ENCODE peak calls at places on chromosomes 1 and 21, in seven cellular contexts. One of them, this sample, is unnamed.

GRCh38 chr1:39692152-39693064 is 1.2 kb upstream of the HPCAL4 start:
- DNase-seq in IMR-90: no peak
- DNase-seq in H9: peak
- DNase-seq in mesendoderm: peak
- DNase-seq in trophoblast cell: no peak
- DNase-seq in mesenchymal stem cell: no peak
- DNase-seq in H1: no peak
- DNase-seq in this sample: no peak

GRCh38 chr1:7470904-7471638 is 300.0 kb upstream of the VAMP3 start:
- DNase-seq in IMR-90: peak
- DNase-seq in H9: no peak
- DNase-seq in mesendoderm: no peak
- DNase-seq in trophoblast cell: peak
- DNase-seq in mesenchymal stem cell: peak
- DNase-seq in H1: no peak
- DNase-seq in this sample: no peak

GRCh38 chr21:41490330-41490729 is 17.6 kb downstream of the TMPRSS2 start:
- DNase-seq in IMR-90: no peak
- DNase-seq in H9: no peak
- DNase-seq in mesendoderm: no peak
- DNase-seq in trophoblast cell: no peak
- DNase-seq in mesenchymal stem cell: no peak
- DNase-seq in H1: no peak
- DNase-seq in this sample: no peak

GRCh38 chr1:237000191-237000590 is 4.0 kb downstream of the MT1HL1 start:
- DNase-seq in IMR-90: no peak
- DNase-seq in H9: no peak
- DNase-seq in mesendoderm: no peak
- DNase-seq in trophoblast cell: no peak
- DNase-seq in mesenchymal stem cell: no peak
- DNase-seq in H1: no peak
- DNase-seq in this sample: no peak

GRCh38 chr1:157193702-157194391 is 55.7 kb upstream of the ETV3 start:
- DNase-seq in IMR-90: peak
- DNase-seq in H9: peak
- DNase-seq in mesendoderm: peak
- DNase-seq in trophoblast cell: peak
- DNase-seq in mesenchymal stem cell: peak
- DNase-seq in H1: peak
- DNase-seq in this sample: peak

GRCh38 chr1:221381858-221382623 is 359.8 kb downstream of the DUSP10 start:
- DNase-seq in IMR-90: peak
- DNase-seq in H9: no peak
- DNase-seq in mesendoderm: peak
- DNase-seq in trophoblast cell: no peak
- DNase-seq in mesenchymal stem cell: no peak
- DNase-seq in H1: no peak
- DNase-seq in this sample: no peak

GRCh38 chr1:164017239-164017638 is 541.7 kb upstream of the PBX1 start:
- DNase-seq in IMR-90: no peak
- DNase-seq in H9: no peak
- DNase-seq in mesendoderm: no peak
- DNase-seq in trophoblast cell: no peak
- DNase-seq in mesenchymal stem cell: no peak
- DNase-seq in H1: no peak
- DNase-seq in this sample: no peak

GRCh38 chr1:225998560-225999226 is 450 bp downstream of the SDE2 start:
- DNase-seq in IMR-90: peak
- DNase-seq in H9: no peak
- DNase-seq in mesendoderm: no peak
- DNase-seq in trophoblast cell: no peak
- DNase-seq in mesenchymal stem cell: peak
- DNase-seq in H1: no peak
- DNase-seq in this sample: no peak

GRCh38 chr1:186139706-186140105 is 235.3 kb downstream of the TPR start:
- DNase-seq in IMR-90: peak
- DNase-seq in H9: no peak
- DNase-seq in mesendoderm: no peak
- DNase-seq in trophoblast cell: no peak
- DNase-seq in mesenchymal stem cell: no peak
- DNase-seq in H1: no peak
- DNase-seq in this sample: no peak

GRCh38 chr1:31531177-31532000 is 44.9 kb upstream of the TINAGL1 start:
- DNase-seq in IMR-90: peak
- DNase-seq in H9: no peak
- DNase-seq in mesendoderm: peak
- DNase-seq in trophoblast cell: peak
- DNase-seq in mesenchymal stem cell: peak
- DNase-seq in H1: no peak
- DNase-seq in this sample: no peak

GRCh38 chr1:241641748-241642592 is 1.8 kb upstream of the CHML start:
- DNase-seq in IMR-90: peak
- DNase-seq in H9: no peak
- DNase-seq in mesendoderm: no peak
- DNase-seq in trophoblast cell: no peak
- DNase-seq in mesenchymal stem cell: peak
- DNase-seq in H1: no peak
- DNase-seq in this sample: no peak

GRCh38 chr1:193181526-193181925 is 4.9 kb downstream of the B3GALT2 start:
- DNase-seq in IMR-90: no peak
- DNase-seq in H9: no peak
- DNase-seq in mesendoderm: no peak
- DNase-seq in trophoblast cell: no peak
- DNase-seq in mesenchymal stem cell: no peak
- DNase-seq in H1: no peak
- DNase-seq in this sample: no peak

GRCh38 chr1:15799928-15800835 is 7.3 kb downstream of the UQCRHL start:
- DNase-seq in IMR-90: peak
- DNase-seq in H9: peak
- DNase-seq in mesendoderm: peak
- DNase-seq in trophoblast cell: peak
- DNase-seq in mesenchymal stem cell: peak
- DNase-seq in H1: peak
- DNase-seq in this sample: no peak

GRCh38 chr1:41239988-41240610 is 2.0 kb downstream of the SCMH1 start:
- DNase-seq in IMR-90: peak
- DNase-seq in H9: no peak
- DNase-seq in mesendoderm: peak
- DNase-seq in trophoblast cell: peak
- DNase-seq in mesenchymal stem cell: peak
- DNase-seq in H1: no peak
- DNase-seq in this sample: no peak

GRCh38 chr1:197252981-197253380 is 15.1 kb upstream of the CRB1 start:
- DNase-seq in IMR-90: no peak
- DNase-seq in H9: no peak
- DNase-seq in mesendoderm: peak
- DNase-seq in trophoblast cell: peak
- DNase-seq in mesenchymal stem cell: no peak
- DNase-seq in H1: no peak
- DNase-seq in this sample: no peak

GRCh38 chr1:33338495-33339211 is 17.8 kb upstream of the A3GALT2 start:
- DNase-seq in IMR-90: peak
- DNase-seq in H9: no peak
- DNase-seq in mesendoderm: peak
- DNase-seq in trophoblast cell: peak
- DNase-seq in mesenchymal stem cell: peak
- DNase-seq in H1: no peak
- DNase-seq in this sample: no peak

GRCh38 chr1:98949166-98949565 is 55.5 kb downstream of the PLPPR5 start:
- DNase-seq in IMR-90: no peak
- DNase-seq in H9: no peak
- DNase-seq in mesendoderm: no peak
- DNase-seq in trophoblast cell: no peak
- DNase-seq in mesenchymal stem cell: no peak
- DNase-seq in H1: no peak
- DNase-seq in this sample: no peak

GRCh38 chr1:224774378-224774777 is 155.1 kb upstream of the DNAH14 start:
- DNase-seq in IMR-90: no peak
- DNase-seq in H9: peak
- DNase-seq in mesendoderm: peak
- DNase-seq in trophoblast cell: no peak
- DNase-seq in mesenchymal stem cell: no peak
- DNase-seq in H1: no peak
- DNase-seq in this sample: no peak

GRCh38 chr1:3871451-3871805 is 14.2 kb downstream of the DFFB start:
- DNase-seq in IMR-90: no peak
- DNase-seq in H9: no peak
- DNase-seq in mesendoderm: no peak
- DNase-seq in trophoblast cell: peak
- DNase-seq in mesenchymal stem cell: no peak
- DNase-seq in H1: no peak
- DNase-seq in this sample: no peak

GRCh38 chr1:201169971-201170532 is 15.8 kb upstream of the TMEM9 start:
- DNase-seq in IMR-90: no peak
- DNase-seq in H9: no peak
- DNase-seq in mesendoderm: no peak
- DNase-seq in trophoblast cell: no peak
- DNase-seq in mesenchymal stem cell: peak
- DNase-seq in H1: no peak
- DNase-seq in this sample: no peak

GRCh38 chr1:248823517-248824001 is 2.2 kb downstream of the SH3BP5L start:
- DNase-seq in IMR-90: peak
- DNase-seq in H9: no peak
- DNase-seq in mesendoderm: peak
- DNase-seq in trophoblast cell: no peak
- DNase-seq in mesenchymal stem cell: no peak
- DNase-seq in H1: no peak
- DNase-seq in this sample: no peak

GRCh38 chr1:43365678-43366077 is 2.1 kb downstream of the ELOVL1 start:
- DNase-seq in IMR-90: no peak
- DNase-seq in H9: no peak
- DNase-seq in mesendoderm: no peak
- DNase-seq in trophoblast cell: no peak
- DNase-seq in mesenchymal stem cell: no peak
- DNase-seq in H1: no peak
- DNase-seq in this sample: no peak
- H3K18ac ChIP-seq in IMR-90: no peak
- H3K18ac ChIP-seq in H9: no peak
- H3K18ac ChIP-seq in mesendoderm: no peak
- H3K18ac ChIP-seq in trophoblast cell: peak
- H3K18ac ChIP-seq in mesenchymal stem cell: no peak
- H3K18ac ChIP-seq in H1: no peak
- H3K18ac ChIP-seq in this sample: peak

GRCh38 chr1:116130376-116130775 is 19.2 kb downstream of the MAB21L3 start:
- DNase-seq in IMR-90: no peak
- DNase-seq in H9: no peak
- DNase-seq in mesendoderm: no peak
- DNase-seq in trophoblast cell: no peak
- DNase-seq in mesenchymal stem cell: no peak
- DNase-seq in H1: no peak
- DNase-seq in this sample: no peak
- H2AK5ac ChIP-seq in IMR-90: no peak
- H2AK5ac ChIP-seq in H9: no peak
- H2AK5ac ChIP-seq in mesendoderm: no peak
- H2AK5ac ChIP-seq in trophoblast cell: no peak
- H2AK5ac ChIP-seq in mesenchymal stem cell: no peak
- H2AK5ac ChIP-seq in H1: no peak
- H2AK5ac ChIP-seq in this sample: no peak

GRCh38 chr1:54980528-54981241 is at the start of gene TMEM61:
- DNase-seq in IMR-90: no peak
- DNase-seq in H9: peak
- DNase-seq in mesendoderm: no peak
- DNase-seq in trophoblast cell: no peak
- DNase-seq in mesenchymal stem cell: no peak
- DNase-seq in H1: no peak
- DNase-seq in this sample: no peak

GRCh38 chr1:54978528-54979326 is 1.7 kb upstream of the TMEM61 start:
- DNase-seq in IMR-90: no peak
- DNase-seq in H9: no peak
- DNase-seq in mesendoderm: no peak
- DNase-seq in trophoblast cell: no peak
- DNase-seq in mesenchymal stem cell: no peak
- DNase-seq in H1: no peak
- DNase-seq in this sample: no peak

GRCh38 chr1:54981466-54981865 is 1.0 kb downstream of the TMEM61 start:
- DNase-seq in IMR-90: no peak
- DNase-seq in H9: no peak
- DNase-seq in mesendoderm: no peak
- DNase-seq in trophoblast cell: no peak
- DNase-seq in mesenchymal stem cell: no peak
- DNase-seq in H1: no peak
- DNase-seq in this sample: no peak

GRCh38 chr1:54979327-54979891 is 1.0 kb upstream of the TMEM61 start:
- DNase-seq in IMR-90: no peak
- DNase-seq in H9: no peak
- DNase-seq in mesendoderm: no peak
- DNase-seq in trophoblast cell: no peak
- DNase-seq in mesenchymal stem cell: no peak
- DNase-seq in H1: no peak
- DNase-seq in this sample: no peak

DNA sequence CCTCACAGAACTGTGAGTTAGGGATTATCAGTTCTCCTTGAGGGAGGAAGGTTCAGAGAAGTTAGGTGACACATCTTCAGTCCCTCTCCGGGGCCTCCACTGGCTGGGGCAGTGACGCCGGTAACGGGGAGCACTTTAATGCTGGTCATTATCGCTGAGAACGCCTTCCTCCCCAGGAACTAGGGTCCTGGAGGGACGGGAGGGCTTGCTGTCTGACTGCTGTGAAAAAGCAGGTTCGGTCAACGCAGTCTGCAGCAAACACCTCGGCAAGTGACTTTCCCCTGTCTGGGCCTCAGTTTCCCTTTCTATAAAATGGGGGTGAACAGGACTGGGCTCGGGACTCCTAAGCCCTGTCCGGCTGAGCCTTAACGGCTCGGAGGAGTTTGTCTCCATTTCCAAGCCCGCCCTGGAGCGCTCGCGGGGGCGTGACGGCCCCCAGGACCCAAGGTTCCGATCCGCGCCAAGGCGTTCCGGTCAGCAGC is 341 bp upstream of the TMEM61 start:
- DNase-seq in IMR-90: no peak
- DNase-seq in H9: no peak
- DNase-seq in mesendoderm: no peak
- DNase-seq in trophoblast cell: no peak
- DNase-seq in mesenchymal stem cell: no peak
- DNase-seq in H1: no peak
- DNase-seq in this sample: no peak
- H3K18ac ChIP-seq in IMR-90: no peak
- H3K18ac ChIP-seq in H9: no peak
- H3K18ac ChIP-seq in mesendoderm: peak
- H3K18ac ChIP-seq in trophoblast cell: no peak
- H3K18ac ChIP-seq in mesenchymal stem cell: no peak
- H3K18ac ChIP-seq in H1: peak
- H3K18ac ChIP-seq in this sample: peak

GRCh38 chr1:87355894-87356293 is 27.2 kb downstream of the LMO4 start:
- DNase-seq in IMR-90: no peak
- DNase-seq in H9: no peak
- DNase-seq in mesendoderm: no peak
- DNase-seq in trophoblast cell: no peak
- DNase-seq in mesenchymal stem cell: no peak
- DNase-seq in H1: no peak
- DNase-seq in this sample: no peak
- H2AK5ac ChIP-seq in IMR-90: no peak
- H2AK5ac ChIP-seq in H9: no peak
- H2AK5ac ChIP-seq in mesendoderm: no peak
- H2AK5ac ChIP-seq in trophoblast cell: no peak
- H2AK5ac ChIP-seq in mesenchymal stem cell: no peak
- H2AK5ac ChIP-seq in H1: no peak
- H2AK5ac ChIP-seq in this sample: no peak

GRCh38 chr1:162217674-162218073 is 148.2 kb downstream of the NOS1AP start:
- DNase-seq in IMR-90: no peak
- DNase-seq in H9: no peak
- DNase-seq in mesendoderm: no peak
- DNase-seq in trophoblast cell: no peak
- DNase-seq in mesenchymal stem cell: no peak
- DNase-seq in H1: no peak
- DNase-seq in this sample: no peak
- H3K18ac ChIP-seq in IMR-90: no peak
- H3K18ac ChIP-seq in H9: no peak
- H3K18ac ChIP-seq in mesendoderm: no peak
- H3K18ac ChIP-seq in trophoblast cell: no peak
- H3K18ac ChIP-seq in mesenchymal stem cell: no peak
- H3K18ac ChIP-seq in H1: no peak
- H3K18ac ChIP-seq in this sample: no peak

This sample was measured in neuronal stem cell.